ENCODE peak calls at places on chromosomes 13 and 19, in seven cellular contexts. D is renal cortical epithelial cell, E is progenitor cell of endocrine pancreas, X is NCI-H2029, U is frontal cortex, V is lung microvascular endothelial cell, T is T follicular helper cell. C is an unnamed sample.

GRCh38 chr19:46447006-46447405 is 18.3 kb upstream of the PNMA8C start:
- DNase-seq in D (no peak), E (no peak), X (no peak), U (no peak), V (no peak), T (no peak), C (no peak)

GRCh38 chr13:45879666-45880065 is 28.1 kb upstream of the SIAH3 start:
- DNase-seq in D (peak), E (no peak), X (no peak), U (no peak), V (peak), T (no peak), C (no peak)

GRCh38 chr19:34353546-34353945 is 11.4 kb upstream of the GPI start:
- DNase-seq in D (no peak), E (no peak), X (no peak), U (no peak), V (no peak), T (no peak), C (no peak)

GRCh38 chr13:62779146-62779545 is 1363.5 kb upstream of the PCDH20 start:
- DNase-seq in D (no peak), E (no peak), X (no peak), U (no peak), V (no peak), T (no peak), C (no peak)

GRCh38 chr13:76349700-76350099 is 536.5 kb downstream of the KCTD12 start:
- DNase-seq in D (no peak), E (no peak), X (no peak), U (no peak), V (no peak), T (no peak), C (no peak)

GRCh38 chr19:39430675-39431593 is 4.8 kb downstream of the RPS16 start:
- DNase-seq in D (peak), E (no peak), X (peak), U (peak), V (peak), T (peak), C (no peak)

GRCh38 chr19:51181913-51182419 is 39.9 kb downstream of the SIGLEC7 start:
- DNase-seq in D (no peak), E (no peak), X (no peak), U (no peak), V (no peak), T (no peak), C (no peak)

GRCh38 chr13:48944221-48944620 is 31.5 kb upstream of the FNDC3A start:
- DNase-seq in D (no peak), E (no peak), X (no peak), U (no peak), V (no peak), T (no peak), C (no peak)

GRCh38 chr13:40101708-40102359 is 446.4 kb downstream of the COG6 start:
- DNase-seq in D (peak), E (no peak), X (no peak), U (no peak), V (no peak), T (no peak), C (no peak)

GRCh38 chr19:19105365-19106060 is 32.8 kb downstream of the TMEM161A start:
- DNase-seq in D (peak), E (peak), X (no peak), U (no peak), V (peak), T (no peak), C (no peak)